ENCODE peak calls at places on chromosome 22, in ten cellular contexts. One of them, this sample, is unnamed. For H3K27me3, the result is how much of the 10 kb centered on the place peaks cover.

GRCh38 chr22:40332319-40332781 is 13.9 kb upstream of the ADSL start:
- DNase-seq in tibial nerve: no peak
- DNase-seq in transverse colon: no peak
- DNase-seq in Peyer's patch: no peak
- DNase-seq in HCT116: no peak
- DNase-seq in heart left ventricle: no peak
- DNase-seq in right lobe of liver: no peak
- DNase-seq in ovary: no peak
- DNase-seq in IMR-90: peak
- DNase-seq in esophagus squamous epithelium: no peak
- DNase-seq in this sample: no peak

GRCh38 chr22:37681001-37681424 is 5.1 kb upstream of the NOL12 start:
- DNase-seq in IMR-90: peak
- DNase-seq in Peyer's patch: no peak
- DNase-seq in heart left ventricle: no peak
- DNase-seq in ovary: no peak
- DNase-seq in HCT116: no peak
- DNase-seq in esophagus squamous epithelium: no peak
- DNase-seq in right lobe of liver: no peak
- DNase-seq in transverse colon: no peak
- DNase-seq in tibial nerve: no peak
- DNase-seq in this sample: no peak

GRCh38 chr22:21866821-21867527 is 471 bp downstream of the MAPK1 start:
- DNase-seq in tibial nerve: no peak
- DNase-seq in ovary: peak
- DNase-seq in right lobe of liver: peak
- DNase-seq in HCT116: no peak
- DNase-seq in Peyer's patch: no peak
- DNase-seq in transverse colon: peak
- DNase-seq in esophagus squamous epithelium: no peak
- DNase-seq in IMR-90: no peak
- DNase-seq in heart left ventricle: no peak
- DNase-seq in this sample: peak

GRCh38 chr22:50051930-50052329 is 6.2 kb downstream of the TTLL8 start:
- DNase-seq in tibial nerve: no peak
- DNase-seq in ovary: no peak
- DNase-seq in esophagus squamous epithelium: no peak
- DNase-seq in heart left ventricle: peak
- DNase-seq in HCT116: no peak
- DNase-seq in IMR-90: no peak
- DNase-seq in right lobe of liver: peak
- DNase-seq in transverse colon: no peak
- DNase-seq in Peyer's patch: no peak
- DNase-seq in this sample: no peak

GRCh38 chr22:50143096-50143495 is 27.4 kb upstream of the PANX2 start:
- DNase-seq in esophagus squamous epithelium: no peak
- DNase-seq in ovary: no peak
- DNase-seq in tibial nerve: no peak
- DNase-seq in right lobe of liver: no peak
- DNase-seq in IMR-90: no peak
- DNase-seq in HCT116: no peak
- DNase-seq in Peyer's patch: no peak
- DNase-seq in transverse colon: no peak
- DNase-seq in heart left ventricle: no peak
- DNase-seq in this sample: no peak

GRCh38 chr22:50606126-50606525 is 5.5 kb downstream of the MAPK8IP2 start:
- DNase-seq in tibial nerve: no peak
- DNase-seq in Peyer's patch: no peak
- DNase-seq in right lobe of liver: no peak
- DNase-seq in heart left ventricle: no peak
- DNase-seq in transverse colon: no peak
- DNase-seq in HCT116: no peak
- DNase-seq in ovary: no peak
- DNase-seq in IMR-90: no peak
- DNase-seq in esophagus squamous epithelium: no peak
- DNase-seq in this sample: no peak

GRCh38 chr22:46513908-46514550 is 23.4 kb downstream of the CELSR1 start:
- DNase-seq in IMR-90: no peak
- DNase-seq in HCT116: no peak
- DNase-seq in esophagus squamous epithelium: no peak
- DNase-seq in right lobe of liver: no peak
- DNase-seq in transverse colon: no peak
- DNase-seq in ovary: no peak
- DNase-seq in tibial nerve: no peak
- DNase-seq in heart left ventricle: peak
- DNase-seq in Peyer's patch: no peak
- DNase-seq in this sample: no peak

GRCh38 chr22:37210041-37210803 is 2.1 kb downstream of the SSTR3 start:
- DNase-seq in HCT116: no peak
- DNase-seq in tibial nerve: no peak
- DNase-seq in Peyer's patch: no peak
- DNase-seq in IMR-90: no peak
- DNase-seq in right lobe of liver: peak
- DNase-seq in esophagus squamous epithelium: no peak
- DNase-seq in transverse colon: no peak
- DNase-seq in heart left ventricle: no peak
- DNase-seq in ovary: peak
- DNase-seq in this sample: no peak

GRCh38 chr22:30425616-30426394 is at the start of gene MTFP1:
- DNase-seq in transverse colon: peak
- DNase-seq in IMR-90: peak
- DNase-seq in Peyer's patch: peak
- DNase-seq in right lobe of liver: peak
- DNase-seq in ovary: peak
- DNase-seq in HCT116: no peak
- DNase-seq in tibial nerve: peak
- DNase-seq in esophagus squamous epithelium: no peak
- DNase-seq in heart left ventricle: peak
- DNase-seq in this sample: peak

DNA sequence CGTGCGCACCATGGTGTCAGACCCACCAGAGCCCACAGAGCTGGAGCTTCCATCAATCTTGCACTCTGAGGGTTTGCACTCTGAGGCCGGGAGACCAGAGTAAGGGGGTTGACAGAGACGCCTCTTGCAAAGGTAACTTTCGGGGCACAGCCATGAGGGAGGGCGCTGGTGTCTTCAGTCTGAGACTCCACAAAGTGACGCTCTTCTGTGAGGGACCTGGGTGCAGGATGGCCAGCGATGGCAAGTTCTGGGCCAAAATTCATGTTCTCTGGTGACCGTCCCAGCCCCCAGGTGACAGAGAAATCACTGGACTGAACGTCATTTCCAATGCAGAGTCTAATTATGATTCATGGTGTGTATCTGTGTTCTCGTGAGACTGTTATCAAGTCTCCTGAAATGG is 1395.2 kb downstream of the TBC1D22A start:
- DNase-seq in tibial nerve: no peak
- DNase-seq in IMR-90: no peak
- DNase-seq in esophagus squamous epithelium: no peak
- DNase-seq in right lobe of liver: no peak
- DNase-seq in ovary: no peak
- DNase-seq in transverse colon: no peak
- DNase-seq in heart left ventricle: no peak
- DNase-seq in Peyer's patch: no peak
- DNase-seq in HCT116: no peak
- DNase-seq in this sample: no peak
- H3K27me3 ChIP-seq in tibial nerve: under half
- H3K27me3 ChIP-seq in IMR-90: under half
- H3K27me3 ChIP-seq in esophagus squamous epithelium: under half
- H3K27me3 ChIP-seq in right lobe of liver: under half
- H3K27me3 ChIP-seq in ovary: under half
- H3K27me3 ChIP-seq in transverse colon: under half
- H3K27me3 ChIP-seq in heart left ventricle: under half
- H3K27me3 ChIP-seq in Peyer's patch: under half
- H3K27me3 ChIP-seq in HCT116: under half
- H3K27me3 ChIP-seq in this sample: under half

GRCh38 chr22:45515678-45516077 is 13.0 kb downstream of the FBLN1 start:
- DNase-seq in tibial nerve: peak
- DNase-seq in HCT116: no peak
- DNase-seq in transverse colon: no peak
- DNase-seq in esophagus squamous epithelium: no peak
- DNase-seq in IMR-90: no peak
- DNase-seq in right lobe of liver: no peak
- DNase-seq in Peyer's patch: no peak
- DNase-seq in heart left ventricle: peak
- DNase-seq in ovary: no peak
- DNase-seq in this sample: peak

GRCh38 chr22:45508814-45509213 is 6.1 kb downstream of the FBLN1 start:
- DNase-seq in ovary: no peak
- DNase-seq in HCT116: no peak
- DNase-seq in tibial nerve: no peak
- DNase-seq in Peyer's patch: no peak
- DNase-seq in transverse colon: no peak
- DNase-seq in right lobe of liver: no peak
- DNase-seq in IMR-90: no peak
- DNase-seq in esophagus squamous epithelium: no peak
- DNase-seq in heart left ventricle: no peak
- DNase-seq in this sample: no peak

GRCh38 chr22:45512363-45512762 is 9.7 kb downstream of the FBLN1 start:
- DNase-seq in HCT116: no peak
- DNase-seq in transverse colon: no peak
- DNase-seq in esophagus squamous epithelium: no peak
- DNase-seq in heart left ventricle: no peak
- DNase-seq in right lobe of liver: no peak
- DNase-seq in Peyer's patch: no peak
- DNase-seq in IMR-90: no peak
- DNase-seq in ovary: no peak
- DNase-seq in tibial nerve: no peak
- DNase-seq in this sample: no peak

GRCh38 chr22:45510376-45511232 is 7.9 kb downstream of the FBLN1 start:
- DNase-seq in heart left ventricle: no peak
- DNase-seq in HCT116: no peak
- DNase-seq in esophagus squamous epithelium: no peak
- DNase-seq in ovary: no peak
- DNase-seq in IMR-90: no peak
- DNase-seq in tibial nerve: no peak
- DNase-seq in transverse colon: no peak
- DNase-seq in right lobe of liver: no peak
- DNase-seq in Peyer's patch: no peak
- DNase-seq in this sample: no peak

DNA sequence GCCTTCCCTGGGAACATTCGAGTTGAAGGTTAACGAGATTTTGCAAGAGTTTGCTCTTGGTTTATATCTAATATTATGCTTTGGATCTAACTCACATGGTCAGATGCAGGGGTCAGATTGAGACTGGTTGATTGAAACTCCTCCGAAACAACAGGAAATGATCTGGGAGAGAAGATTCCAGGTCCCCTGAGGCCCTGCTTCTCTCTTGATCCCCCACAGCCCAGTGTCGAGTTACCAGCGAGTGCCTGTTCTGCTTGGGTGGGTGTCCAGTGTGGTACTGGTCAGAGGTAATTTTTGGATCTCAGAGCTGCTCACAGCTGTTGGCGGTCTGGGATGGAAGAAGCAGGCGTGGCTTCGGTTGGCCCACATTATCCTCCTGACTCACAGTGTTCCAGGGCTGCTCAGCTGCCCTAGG is 9.2 kb downstream of the FBLN1 start:
- DNase-seq in heart left ventricle: peak
- DNase-seq in transverse colon: peak
- DNase-seq in IMR-90: peak
- DNase-seq in HCT116: no peak
- DNase-seq in ovary: peak
- DNase-seq in esophagus squamous epithelium: no peak
- DNase-seq in tibial nerve: peak
- DNase-seq in right lobe of liver: no peak
- DNase-seq in Peyer's patch: no peak
- DNase-seq in this sample: peak
- TF ChIP-seq POLR2A in heart left ventricle: no peak
- TF ChIP-seq POLR2A in transverse colon: no peak
- TF ChIP-seq POLR2A in IMR-90: no peak
- TF ChIP-seq POLR2A in HCT116: no peak
- TF ChIP-seq POLR2A in ovary: no peak
- TF ChIP-seq POLR2A in esophagus squamous epithelium: no peak
- TF ChIP-seq POLR2A in tibial nerve: no peak
- TF ChIP-seq POLR2A in right lobe of liver: no peak
- TF ChIP-seq POLR2A in Peyer's patch: no peak
- TF ChIP-seq POLR2A in this sample: no peak

DNA sequence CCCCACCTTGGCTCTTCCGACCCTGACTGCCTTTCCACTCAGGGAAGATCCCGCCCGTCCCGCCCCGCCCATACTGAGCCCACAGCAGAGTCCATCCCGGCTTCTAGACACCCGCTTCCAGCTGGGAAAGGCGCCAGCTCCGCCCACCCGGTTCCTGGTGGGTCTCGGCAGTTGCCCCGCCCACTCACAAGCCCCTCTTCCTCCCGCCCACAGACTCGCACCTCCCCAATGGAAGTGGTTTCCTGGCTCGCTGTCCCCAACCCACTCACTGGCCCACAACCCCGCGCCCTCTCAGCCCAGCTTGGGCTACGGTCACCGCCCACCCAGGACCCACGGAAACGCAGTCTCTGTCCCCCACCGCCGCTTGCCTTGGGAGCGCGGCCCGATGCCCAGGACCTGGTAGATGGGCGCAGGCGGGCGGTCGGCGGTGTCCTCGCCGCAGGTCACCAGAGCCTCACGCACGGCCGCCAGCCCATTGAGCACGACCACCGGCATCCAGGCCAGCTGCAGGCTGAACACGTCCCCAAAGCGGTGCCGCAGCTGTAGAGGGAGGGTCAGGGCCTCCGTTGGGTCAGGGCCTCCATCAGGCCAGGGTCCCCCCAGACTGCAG is 22.2 kb upstream of the CYP2D6 start:
- DNase-seq in heart left ventricle: no peak
- DNase-seq in IMR-90: no peak
- DNase-seq in ovary: no peak
- DNase-seq in transverse colon: no peak
- DNase-seq in Peyer's patch: no peak
- DNase-seq in esophagus squamous epithelium: no peak
- DNase-seq in right lobe of liver: no peak
- DNase-seq in HCT116: no peak
- DNase-seq in tibial nerve: no peak
- DNase-seq in this sample: no peak
- H3K27me3 ChIP-seq in heart left ventricle: under half
- H3K27me3 ChIP-seq in IMR-90: under half
- H3K27me3 ChIP-seq in ovary: under half
- H3K27me3 ChIP-seq in transverse colon: under half
- H3K27me3 ChIP-seq in Peyer's patch: under half
- H3K27me3 ChIP-seq in esophagus squamous epithelium: under half
- H3K27me3 ChIP-seq in right lobe of liver: under half
- H3K27me3 ChIP-seq in HCT116: under half
- H3K27me3 ChIP-seq in tibial nerve: under half
- H3K27me3 ChIP-seq in this sample: under half

DNA sequence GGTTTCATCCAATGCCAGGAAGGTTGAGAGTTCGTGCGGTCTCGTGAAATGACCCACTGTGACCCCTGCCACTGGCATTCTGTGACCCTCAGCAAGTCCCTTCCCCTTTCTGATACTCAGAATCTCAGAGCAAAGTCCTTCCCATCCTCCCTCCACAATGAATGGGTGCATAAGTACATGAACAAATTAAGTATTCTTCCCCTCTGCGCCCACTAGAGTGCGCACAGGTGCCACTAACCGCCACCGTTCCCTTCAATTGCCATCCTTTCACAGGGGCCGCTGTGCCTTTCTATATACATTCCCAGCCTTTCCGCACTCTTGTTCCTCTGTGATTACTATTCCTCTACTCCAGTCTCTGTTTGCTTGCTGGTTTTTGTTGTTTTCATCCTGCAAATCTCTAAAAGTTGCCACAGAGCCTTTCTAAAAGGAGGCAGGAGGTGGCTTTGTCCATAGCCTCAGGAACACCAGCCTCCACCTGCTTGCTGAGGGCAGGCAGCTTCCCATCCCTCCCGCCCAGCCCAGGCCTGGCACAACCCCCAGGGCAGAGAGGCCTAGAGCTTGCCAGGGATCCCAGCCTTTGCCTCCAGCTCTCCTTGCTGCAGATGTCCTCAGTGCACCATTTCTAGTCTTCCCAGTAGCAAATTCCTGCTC is 6.7 kb upstream of the AP1B1 start:
- DNase-seq in HCT116: peak
- DNase-seq in tibial nerve: peak
- DNase-seq in right lobe of liver: peak
- DNase-seq in Peyer's patch: peak
- DNase-seq in transverse colon: peak
- DNase-seq in IMR-90: peak
- DNase-seq in heart left ventricle: peak
- DNase-seq in esophagus squamous epithelium: no peak
- DNase-seq in ovary: peak
- DNase-seq in this sample: peak
- TF ChIP-seq POLR2A in HCT116: no peak
- TF ChIP-seq POLR2A in tibial nerve: no peak
- TF ChIP-seq POLR2A in right lobe of liver: no peak
- TF ChIP-seq POLR2A in Peyer's patch: no peak
- TF ChIP-seq POLR2A in transverse colon: no peak
- TF ChIP-seq POLR2A in IMR-90: no peak
- TF ChIP-seq POLR2A in heart left ventricle: no peak
- TF ChIP-seq POLR2A in esophagus squamous epithelium: no peak
- TF ChIP-seq POLR2A in ovary: no peak
- TF ChIP-seq POLR2A in this sample: no peak